ENCODE peak calls at places on chromosome 7, in four cellular contexts. J is AG04449, S is progenitor cell of endocrine pancreas, G is AG04450. M is an unnamed sample.

GRCh38 chr7:30594540-30595460 is at the start of gene GARS1:
- DNase-seq in J (peak), S (peak), G (peak), M (peak)

GRCh38 chr7:32915041-32915536 is 23.5 kb upstream of the KBTBD2 start:
- DNase-seq in J (no peak), S (no peak), G (no peak), M (no peak)

GRCh38 chr7:116432517-116432916 is 67.0 kb upstream of the CAV2 start:
- DNase-seq in J (no peak), S (no peak), G (no peak), M (no peak)

GRCh38 chr7:127704211-127704610 is 52.2 kb downstream of the SND1 start:
- DNase-seq in J (no peak), S (no peak), G (no peak), M (no peak)

GRCh38 chr7:14954035-14954434 is 51.5 kb upstream of the DGKB start:
- DNase-seq in J (no peak), S (no peak), G (no peak), M (no peak)

GRCh38 chr7:9796241-9796640 is 1177.4 kb upstream of the PHF14 start:
- DNase-seq in J (no peak), S (no peak), G (no peak), M (no peak)

GRCh38 chr7:74173074-74173473 is 1.1 kb upstream of the EIF4H start:
- DNase-seq in J (no peak), S (no peak), G (no peak), M (no peak)

GRCh38 chr7:105596866-105597265 is 15.6 kb upstream of the EFCAB10 start:
- DNase-seq in J (no peak), S (no peak), G (no peak), M (no peak)

GRCh38 chr7:18421297-18422004 is 74.1 kb upstream of the HDAC9 start:
- DNase-seq in J (no peak), S (no peak), G (no peak), M (no peak)

GRCh38 chr7:143205560-143206293 is 16.1 kb upstream of the TAS2R40 start:
- DNase-seq in J (no peak), S (no peak), G (no peak), M (no peak)

GRCh38 chr7:54722026-54722425 is 37.0 kb downstream of the SEC61G start:
- DNase-seq in J (no peak), S (no peak), G (no peak), M (no peak)

GRCh38 chr7:39085590-39086049 is 107.9 kb downstream of the POU6F2 start:
- DNase-seq in J (no peak), S (no peak), G (no peak), M (no peak)
- TF ChIP-seq CTCF in J (no peak), S (no peak), G (no peak), M (no peak)

GRCh38 chr7:50315739-50316671 is 11.5 kb downstream of the IKZF1 start:
- DNase-seq in J (no peak), S (no peak), G (no peak), M (no peak)

GRCh38 chr7:50315193-50315592 is 10.7 kb downstream of the IKZF1 start:
- DNase-seq in J (no peak), S (no peak), G (no peak), M (no peak)

GRCh38 chr7:50317221-50317678 is 12.7 kb downstream of the IKZF1 start:
- DNase-seq in J (no peak), S (no peak), G (no peak), M (no peak)

GRCh38 chr7:50312589-50313162 is 8.2 kb downstream of the IKZF1 start:
- DNase-seq in J (no peak), S (no peak), G (no peak), M (no peak)

DNA sequence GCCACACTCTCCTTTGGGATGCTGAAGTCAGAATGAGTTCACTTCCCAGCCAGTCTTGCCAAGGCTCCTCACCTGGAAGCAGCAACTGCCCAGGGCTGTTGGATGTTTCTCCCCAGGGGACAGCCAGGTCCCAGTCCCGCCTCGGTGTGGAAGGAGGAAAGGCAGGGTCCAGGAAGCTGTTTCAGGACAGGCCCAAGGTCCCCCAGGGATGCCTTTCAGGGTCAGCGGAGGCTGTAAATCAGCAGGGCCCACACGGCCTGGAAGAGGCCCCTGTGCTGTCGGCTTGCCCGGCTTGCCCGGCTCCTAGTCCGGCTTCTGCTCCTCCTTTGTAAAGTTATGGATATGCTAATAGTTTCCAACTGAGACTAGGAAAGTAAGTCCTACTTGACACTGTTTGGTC is 10.3 kb downstream of the IKZF1 start:
- DNase-seq in J (no peak), S (no peak), G (no peak), M (no peak)
- TF ChIP-seq CTCF in J (no peak), S (no peak), G (no peak), M (no peak)

DNA sequence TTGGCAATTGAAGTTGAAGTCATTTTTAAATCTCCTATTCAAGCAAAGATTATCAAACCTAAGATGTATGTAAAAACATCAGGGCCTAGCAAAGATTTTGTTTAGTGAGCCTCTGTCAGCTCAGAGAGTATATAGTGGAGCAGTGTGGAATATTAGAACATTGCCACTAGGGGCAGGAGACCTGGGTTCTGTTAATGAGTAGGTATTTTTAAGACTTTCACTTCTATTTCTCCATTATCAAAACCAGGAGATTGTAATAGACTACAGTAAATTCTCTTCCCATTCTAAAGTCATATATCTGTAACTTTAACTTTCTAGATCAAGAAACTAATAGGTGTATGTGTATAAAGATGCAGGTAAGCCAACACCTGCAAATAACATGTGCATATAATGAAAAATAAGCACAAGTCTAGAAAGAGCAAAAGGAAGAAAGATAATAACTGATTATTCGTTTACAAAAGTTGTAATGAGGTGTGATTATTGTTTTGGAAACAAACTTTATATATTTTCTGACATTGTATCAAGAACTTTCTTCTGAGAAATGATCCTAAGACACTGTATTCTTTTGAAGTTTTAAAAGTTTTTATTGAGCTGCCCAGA is 64.4 kb downstream of the KCND2 start:
- DNase-seq in J (no peak), S (no peak), G (no peak), M (no peak)
- TF ChIP-seq CTCF in J (peak), S (peak), G (peak), M (peak)

DNA sequence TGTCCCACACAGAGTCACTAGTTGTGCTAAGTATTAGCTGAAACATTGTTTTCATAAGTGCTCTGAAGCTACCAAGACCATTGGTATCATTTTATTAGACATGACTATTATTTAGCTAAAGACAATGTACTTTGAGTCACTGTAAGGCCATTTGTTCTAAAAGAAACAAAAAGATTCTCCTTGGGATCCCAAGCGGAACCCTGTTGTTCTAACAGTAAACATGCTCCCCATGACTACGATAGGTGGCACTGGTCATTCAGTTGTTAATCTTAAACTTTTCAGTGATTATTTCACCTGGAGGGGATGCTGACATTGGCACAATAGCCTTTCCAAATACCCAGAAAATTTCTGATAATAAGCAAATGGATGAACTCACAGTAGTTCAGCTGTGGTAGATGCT is 715.0 kb downstream of the AUTS2 start:
- DNase-seq in J (no peak), S (no peak), G (no peak), M (no peak)
- TF ChIP-seq CTCF in J (no peak), S (no peak), G (no peak), M (no peak)

DNA sequence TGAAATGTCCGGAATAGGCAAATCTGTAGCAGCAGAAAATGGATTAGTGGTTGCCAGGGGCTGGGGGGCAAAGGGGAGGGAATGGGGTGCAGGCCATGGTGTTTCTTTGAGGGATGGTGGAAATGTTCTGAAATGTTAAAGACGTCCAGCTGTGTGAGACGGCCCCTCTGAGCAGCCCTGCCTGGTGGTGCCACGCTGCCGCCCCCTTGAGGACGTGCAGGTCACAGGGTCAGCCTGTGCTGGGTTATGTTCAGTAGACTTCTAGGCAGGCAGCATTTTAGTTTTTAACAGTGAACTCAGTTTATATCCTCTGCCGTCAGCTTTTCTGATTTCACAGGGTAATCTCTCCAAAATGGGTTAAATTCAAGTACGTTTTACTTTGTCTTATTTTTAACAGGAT is 9.4 kb downstream of the NUB1 start:
- DNase-seq in J (no peak), S (no peak), G (no peak), M (no peak)
- TF ChIP-seq CTCF in J (peak), S (peak), G (no peak), M (peak)

DNA sequence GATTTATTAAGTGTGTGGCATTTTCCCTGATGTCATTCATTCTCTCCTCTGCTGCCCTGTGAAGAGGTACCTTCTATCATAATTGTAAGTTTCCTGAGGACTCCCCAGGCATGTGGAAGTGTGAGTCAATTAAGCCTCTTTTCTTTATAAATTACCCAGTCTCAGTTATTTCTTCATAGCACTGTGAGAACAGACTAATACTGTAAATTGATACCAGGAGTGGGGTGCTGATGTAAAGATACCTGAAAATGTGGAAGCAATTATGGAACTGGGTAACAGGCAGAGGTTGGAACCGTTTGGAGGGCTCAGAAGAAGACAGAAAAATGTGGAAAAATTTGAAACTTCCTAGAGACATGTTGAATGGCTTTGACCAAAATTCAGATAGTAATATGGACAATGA is 711.8 kb upstream of the GRM3 start:
- DNase-seq in J (no peak), S (no peak), G (no peak), M (no peak)
- TF ChIP-seq CTCF in J (no peak), S (no peak), G (no peak), M (no peak)

DNA sequence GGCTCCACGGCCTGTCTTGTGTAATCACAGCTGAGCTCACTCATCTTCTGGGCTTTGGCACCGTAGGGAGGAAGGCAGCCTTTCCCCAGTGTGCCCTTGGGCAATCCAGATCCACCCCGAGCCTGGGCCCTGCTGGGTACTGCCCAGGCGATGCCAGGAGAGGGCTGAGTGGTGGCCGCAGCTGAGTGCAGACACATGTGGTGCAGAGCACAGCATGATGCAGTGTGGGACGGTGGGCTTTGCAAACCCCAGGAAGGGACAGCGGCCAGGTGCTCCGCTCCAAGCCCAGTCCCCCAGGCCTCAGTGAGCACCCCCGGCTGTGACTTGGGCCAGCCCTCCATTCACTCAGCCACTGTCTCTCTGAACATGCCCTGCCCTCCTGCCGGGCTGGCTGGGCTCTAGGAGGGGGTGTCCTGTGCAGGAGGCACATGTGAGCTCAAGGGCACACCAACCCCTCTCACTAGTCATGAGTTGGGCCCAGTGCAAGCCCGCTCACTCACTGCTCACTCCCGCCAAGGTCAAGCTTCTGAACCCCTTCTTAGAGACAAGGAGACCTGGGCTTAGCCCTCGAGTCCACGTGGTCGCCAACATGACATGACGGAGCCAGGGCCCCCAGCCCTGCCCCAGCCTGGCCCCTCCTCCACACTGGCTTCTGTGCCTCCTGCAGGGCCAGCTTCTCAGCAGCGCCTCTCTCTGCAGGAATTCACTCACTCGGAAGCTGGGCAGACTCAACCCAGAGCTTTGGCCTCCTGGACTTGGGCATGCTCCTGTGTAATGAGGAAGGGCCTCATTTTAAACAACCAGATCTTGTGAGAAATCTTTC is 77.5 kb upstream of the INSIG1 start:
- DNase-seq in J (no peak), S (no peak), G (no peak), M (no peak)
- TF ChIP-seq CTCF in J (no peak), S (no peak), G (no peak), M (no peak)

DNA sequence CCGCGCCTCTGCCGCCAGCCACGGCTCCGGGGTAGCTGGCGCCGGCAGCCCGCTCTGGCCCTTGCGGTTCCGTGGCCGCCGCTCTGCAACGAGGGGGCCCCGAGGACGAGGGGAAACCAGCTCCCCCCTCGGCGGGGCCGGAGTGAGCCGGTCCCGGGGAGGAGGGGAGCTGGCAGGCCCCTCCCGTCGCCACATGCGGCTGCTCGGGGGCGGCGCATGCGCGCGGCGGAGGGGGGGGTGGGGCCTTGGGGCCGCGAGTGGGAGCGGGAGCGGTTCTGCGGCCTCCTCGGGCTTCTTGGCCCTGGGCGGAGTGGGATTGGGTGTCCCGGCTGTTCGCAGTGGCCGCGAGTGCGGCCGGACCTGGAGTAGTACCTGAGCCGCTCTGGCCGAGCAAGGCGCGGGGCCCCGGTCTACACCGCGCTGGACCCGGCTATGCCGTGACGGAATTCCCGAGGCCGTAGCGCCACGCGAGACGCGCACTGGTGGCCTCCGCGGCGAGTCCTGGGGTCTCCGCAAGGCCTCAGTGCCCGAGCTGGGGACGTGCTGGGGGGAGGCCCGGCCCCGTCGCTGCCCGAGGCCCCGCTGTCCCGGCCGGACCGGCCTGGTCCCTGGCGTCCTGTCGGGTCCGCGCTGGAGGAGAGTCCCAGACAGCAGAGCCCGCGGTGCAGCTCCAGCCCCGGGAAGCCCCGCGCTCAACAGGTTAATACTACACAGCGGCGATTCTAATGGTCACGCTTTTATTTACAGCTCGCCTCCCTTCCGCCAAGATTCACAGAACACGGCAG is 483 bp upstream of the PAXIP1 start:
- DNase-seq in J (no peak), S (peak), G (peak), M (peak)
- TF ChIP-seq CTCF in J (no peak), S (no peak), G (no peak), M (no peak)

GRCh38 chr7:158443014-158443687 is 144.5 kb downstream of the PTPRN2 start:
- DNase-seq in J (no peak), S (no peak), G (no peak), M (no peak)

GRCh38 chr7:158443688-158444483 is 143.7 kb downstream of the PTPRN2 start:
- DNase-seq in J (no peak), S (no peak), G (no peak), M (no peak)

GRCh38 chr7:158444501-158445420 is 142.9 kb downstream of the PTPRN2 start:
- DNase-seq in J (no peak), S (no peak), G (no peak), M (no peak)

GRCh38 chr7:158439035-158439434 is 148.6 kb downstream of the PTPRN2 start:
- DNase-seq in J (no peak), S (no peak), G (no peak), M (no peak)

GRCh38 chr7:158442260-158442659 is 145.4 kb downstream of the PTPRN2 start:
- DNase-seq in J (no peak), S (no peak), G (no peak), M (no peak)
- TF ChIP-seq CTCF in J (no peak), S (peak), G (no peak), M (no peak)

M was measured in HFF-Myc.